ENCODE peak calls at places on chromosomes 1 and 21, in four cellular contexts. Q, N, L and E are unnamed samples.

GRCh38 chr1:3463891-3464648 is 9.6 kb downstream of the ARHGEF16 start:
- DNase-seq in N (no peak), Q (no peak), L (no peak), E (no peak)

GRCh38 chr1:41108696-41109284 is 87.3 kb upstream of the SLFNL1 start:
- DNase-seq in L (no peak), N (peak; percentile 47), Q (no peak), E (no peak)

GRCh38 chr1:3295846-3296245 is 158.6 kb upstream of the ARHGEF16 start:
- DNase-seq in L (no peak), Q (no peak), N (no peak), E (no peak)

GRCh38 chr1:248187363-248187762 is 9.7 kb upstream of the OR2M3 start:
- DNase-seq in N (no peak), L (no peak), Q (no peak), E (no peak)

GRCh38 chr1:203325418-203326091 is 20.2 kb downstream of the BTG2 start:
- DNase-seq in Q (peak; percentile 84), N (no peak), L (peak; percentile 89), E (peak; percentile 85)

GRCh38 chr21:17585875-17586450 is 26.7 kb downstream of the BTG3 start:
- DNase-seq in L (peak; percentile 82), N (peak; percentile 67), Q (peak; percentile 38), E (no peak)

GRCh38 chr1:33161061-33161681 is 20.7 kb downstream of the TRIM62 start:
- DNase-seq in Q (peak; percentile 78), N (no peak), L (no peak), E (no peak)

GRCh38 chr1:2596530-2597333 is 10.2 kb downstream of the PRXL2B start:
- DNase-seq in Q (no peak), N (no peak), L (no peak), E (no peak)

GRCh38 chr1:91826649-91827048 is 59.3 kb downstream of the TGFBR3 start:
- DNase-seq in N (no peak), Q (no peak), L (no peak), E (no peak)

GRCh38 chr1:166069390-166069789 is 97.4 kb downstream of the FAM78B start:
- DNase-seq in L (peak; percentile 63), Q (peak; percentile 76), N (peak; percentile 24), E (no peak)

GRCh38 chr1:84754376-84754672 is 64.1 kb upstream of the SSX2IP start:
- DNase-seq in N (no peak), L (no peak), Q (no peak), E (no peak)

GRCh38 chr1:101264699-101265098 is 27.9 kb downstream of the S1PR1 start:
- DNase-seq in Q (no peak), L (no peak), N (no peak), E (no peak)

GRCh38 chr1:221031890-221032222 is 152.6 kb downstream of the HLX start:
- DNase-seq in L (no peak), N (peak; percentile 26), Q (no peak), E (no peak)

GRCh38 chr1:25232866-25233784 is 823 bp upstream of the SYF2 start:
- DNase-seq in N (peak; percentile 92), Q (peak; percentile 82), L (peak; percentile 88), E (peak; percentile 89)

GRCh38 chr1:67711850-67712202 is 26.8 kb downstream of the GADD45A start:
- DNase-seq in N (no peak), L (no peak), Q (no peak), E (no peak)

GRCh38 chr1:208132287-208132882 is 111.8 kb downstream of the PLXNA2 start:
- DNase-seq in N (peak; percentile 86), Q (peak; percentile 88), L (peak; percentile 82), E (peak; percentile 77)

GRCh38 chr1:111666828-111667227 is 47.2 kb downstream of the RAP1A start:
- DNase-seq in N (no peak), L (peak; percentile 84), Q (peak; percentile 10), E (no peak)

GRCh38 chr1:110686188-110686587 is 11.4 kb upstream of the KCNA3 start:
- DNase-seq in Q (no peak), N (no peak), L (no peak), E (no peak)

GRCh38 chr21:38956791-38957571 is 151.3 kb downstream of the ETS2 start:
- DNase-seq in Q (no peak), L (no peak), N (peak; percentile 49), E (no peak)

DNA sequence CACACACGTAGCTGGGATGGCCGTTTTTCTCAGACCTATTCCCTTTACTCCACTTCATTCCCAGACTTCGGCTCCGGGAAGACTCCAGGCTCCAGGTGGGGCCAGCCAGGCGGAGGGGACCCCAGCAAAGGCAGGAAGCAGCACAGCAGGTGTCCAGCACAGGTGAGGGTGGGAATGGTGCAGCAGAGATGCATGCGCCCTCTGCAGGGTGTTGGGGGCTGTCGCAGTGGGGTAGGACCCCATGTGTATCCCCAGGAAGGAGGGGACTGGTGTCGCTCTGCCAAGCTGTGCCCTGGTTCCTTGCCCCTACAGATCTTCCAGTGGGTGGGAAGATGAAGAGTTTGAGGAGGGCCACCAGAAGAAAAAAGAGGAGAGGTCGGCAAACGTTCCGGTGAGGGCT is 5.3 kb downstream of the TTC24 start:
- DNase-seq in N (no peak), L (peak; percentile 71), Q (peak; percentile 50), E (no peak)
- H3K4me1 ChIP-seq in N (no peaks in the 10 kb centered on the region), L (peaks cover 33% of the 10 kb centered on the region), Q (no peaks in the 10 kb centered on the region), E (peaks cover 6% of the 10 kb centered on the region)

DNA sequence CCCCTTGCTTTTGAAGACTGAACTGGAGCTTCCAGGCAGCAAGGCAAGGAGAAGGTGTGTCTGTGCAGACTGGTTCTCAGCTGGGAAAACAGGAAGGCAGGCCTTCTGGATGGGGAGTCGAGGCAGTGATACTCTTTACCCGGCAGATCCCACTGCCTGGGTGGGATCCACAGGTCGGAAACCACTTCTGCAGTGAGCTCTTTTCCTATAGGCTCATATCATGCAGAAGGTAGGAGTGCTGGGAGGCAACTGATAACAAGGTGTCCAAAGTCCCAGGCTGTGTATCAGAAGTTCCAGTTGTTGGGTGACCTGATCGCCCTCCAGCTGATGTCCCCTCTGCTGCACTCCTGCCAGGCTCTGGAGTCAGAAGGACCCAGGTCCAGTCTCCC is 17.1 kb downstream of the ACOT11 start:
- DNase-seq in Q (no peak), L (no peak), N (no peak), E (no peak)
- H3K4me1 ChIP-seq in Q (peaks cover 4% of the 10 kb centered on the region), L (no peaks in the 10 kb centered on the region), N (peaks cover 9% of the 10 kb centered on the region), E (peaks cover 44% of the 10 kb centered on the region)

GRCh38 chr1:26695417-26696190 is at the start of gene ARID1A:
- DNase-seq in L (peak; percentile 96), Q (peak; percentile 99), N (peak; percentile 98), E (peak; percentile 96)
- H3K4me1 ChIP-seq in L (peaks cover 63% of the 10 kb centered on the region), Q (peaks cover 36% of the 10 kb centered on the region), N (peaks cover 49% of the 10 kb centered on the region), E (peaks cover 58% of the 10 kb centered on the region)

GRCh38 chr1:30750751-30751291 is 6.8 kb downstream of the LAPTM5 start:
- DNase-seq in N (no peak), Q (no peak), L (peak; percentile 97), E (no peak)
- H3K4me1 ChIP-seq in N (peaks cover 2% of the 10 kb centered on the region), Q (peaks cover 4% of the 10 kb centered on the region), L (peaks cover 100% of the 10 kb centered on the region), E (no peaks in the 10 kb centered on the region)

DNA sequence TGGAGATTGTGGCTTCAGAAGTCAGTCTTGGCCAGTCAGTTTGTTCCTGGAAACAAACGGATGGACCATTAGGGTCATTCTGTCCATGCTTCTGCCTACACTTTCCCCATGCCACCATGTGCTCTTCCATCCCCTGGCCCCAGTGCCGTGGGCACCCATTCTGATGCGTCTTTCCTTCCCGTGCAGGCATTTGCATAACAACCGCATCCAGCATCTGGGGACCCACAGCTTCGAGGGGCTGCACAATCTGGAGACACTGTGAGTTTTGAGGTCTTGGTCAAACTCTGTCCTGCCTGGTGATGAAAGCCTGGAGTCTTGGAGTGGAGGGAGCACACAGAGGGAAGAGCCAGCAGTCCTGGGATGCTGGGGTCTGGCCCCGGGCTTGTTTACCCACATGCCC is 61.1 kb downstream of the UBE2T start:
- DNase-seq in N (no peak), L (no peak), Q (no peak), E (no peak)
- H3K4me1 ChIP-seq in N (peaks cover 55% of the 10 kb centered on the region), L (peaks cover 41% of the 10 kb centered on the region), Q (no peaks in the 10 kb centered on the region), E (peaks cover 4% of the 10 kb centered on the region)

GRCh38 chr1:6359568-6360496 is 33.7 kb downstream of the ACOT7 start:
- DNase-seq in Q (peak; percentile 53), N (peak; percentile 65), L (peak; percentile 71), E (peak; percentile 77)

GRCh38 chr1:6360517-6360916 is 33.0 kb downstream of the ACOT7 start:
- DNase-seq in L (no peak), Q (no peak), N (no peak), E (no peak)

GRCh38 chr1:6358144-6358624 is 35.4 kb downstream of the ACOT7 start:
- DNase-seq in L (no peak), N (peak; percentile 40), Q (no peak), E (no peak)

GRCh38 chr1:6357243-6357929 is 36.2 kb downstream of the ACOT7 start:
- DNase-seq in N (no peak), Q (peak; percentile 35), L (no peak), E (no peak)

DNA sequence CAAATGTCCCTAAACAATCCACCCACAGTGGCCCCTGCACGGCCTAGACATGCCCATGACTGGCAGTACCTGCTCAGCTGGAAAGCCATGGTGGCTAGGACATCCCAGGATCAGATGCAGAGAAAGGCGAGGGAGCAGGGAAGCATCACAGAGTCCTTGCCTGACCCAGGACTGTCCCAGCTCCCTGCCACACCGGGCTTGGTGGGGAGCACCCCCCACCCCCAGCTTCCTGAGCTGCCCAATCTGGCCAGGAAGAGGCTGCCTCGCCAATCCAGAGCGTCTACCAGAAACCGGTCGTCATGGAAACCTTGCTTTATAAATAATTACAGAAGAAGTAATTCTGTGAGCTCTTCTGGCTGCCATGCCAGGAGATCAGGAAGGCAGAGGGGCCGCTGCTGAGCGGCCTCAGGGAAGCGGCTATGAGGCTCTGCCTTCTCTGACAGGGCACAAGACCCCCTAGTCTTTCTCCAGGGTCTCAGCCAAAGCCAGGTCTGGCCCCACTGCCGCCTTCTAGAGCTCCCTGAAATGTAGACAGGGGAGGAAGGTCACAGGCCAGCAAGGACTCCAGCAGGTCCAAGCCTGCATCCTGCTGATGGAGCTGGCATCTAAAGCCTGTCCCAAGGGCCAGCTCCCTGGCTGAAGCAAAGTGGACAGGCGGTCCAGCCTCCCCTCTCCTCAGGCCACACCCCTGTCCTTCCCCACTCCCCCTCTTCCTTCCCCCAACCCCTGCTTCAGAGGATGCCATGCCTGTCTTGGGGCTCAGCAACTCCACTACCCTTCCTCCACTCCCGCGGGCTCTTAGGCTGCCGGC is 34.6 kb downstream of the ACOT7 start:
- DNase-seq in L (peak; percentile 77), Q (peak; percentile 59), N (peak; percentile 87), E (peak; percentile 68)
- H3K4me1 ChIP-seq in L (peaks cover 30% of the 10 kb centered on the region), Q (peaks cover 20% of the 10 kb centered on the region), N (peaks cover 7% of the 10 kb centered on the region), E (no peaks in the 10 kb centered on the region)

DNA sequence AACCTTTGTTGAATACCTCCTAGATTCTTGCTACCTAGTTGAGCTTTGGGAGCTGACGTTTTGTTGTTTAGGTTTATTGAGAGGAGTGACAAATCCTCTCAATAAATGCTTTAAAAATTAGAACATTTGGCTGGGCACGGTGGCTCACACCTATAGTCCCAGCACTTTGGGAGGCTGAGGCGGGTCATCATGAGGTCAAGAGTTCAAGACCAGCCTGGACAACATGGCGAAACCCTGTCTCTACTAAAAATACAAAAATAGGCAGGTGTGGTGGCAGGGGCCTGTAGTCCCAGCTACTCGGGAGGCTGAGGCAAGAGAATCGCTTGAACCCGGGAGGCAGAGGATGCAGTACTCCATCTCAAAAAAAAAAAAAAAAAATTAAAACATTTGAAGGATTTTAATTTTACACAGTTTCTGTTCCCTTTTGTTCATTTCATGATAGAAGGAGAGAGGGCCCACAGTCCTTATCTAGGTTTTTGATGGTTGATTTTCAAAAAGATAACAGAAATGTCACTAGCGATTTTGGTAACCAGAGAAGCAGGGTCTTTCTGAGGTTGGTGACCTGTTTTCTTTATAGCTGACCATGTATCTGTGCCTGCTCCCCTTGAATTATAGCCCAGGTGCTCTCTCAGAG is 44.2 kb upstream of the PIGV start:
- DNase-seq in L (peak; percentile 57), Q (no peak), N (no peak), E (no peak)
- H3K4me1 ChIP-seq in L (peaks cover 60% of the 10 kb centered on the region), Q (no peaks in the 10 kb centered on the region), N (peaks cover 24% of the 10 kb centered on the region), E (peaks cover 73% of the 10 kb centered on the region)

GRCh38 chr1:233722212-233722979 is 108.5 kb downstream of the KCNK1 start:
- DNase-seq in Q (no peak), L (no peak), N (no peak), E (no peak)
- H3K4me1 ChIP-seq in Q (peaks cover 10% of the 10 kb centered on the region), L (no peaks in the 10 kb centered on the region), N (no peaks in the 10 kb centered on the region), E (no peaks in the 10 kb centered on the region)